ENCODE peak calls at places on chromosome 1, in nine cellular contexts. T, B, L, U, W, S, I, K and C are unnamed samples.

GRCh38 chr1:78490861-78491310 is at the start of gene PTGFR:
- DNase-seq in T (peak; percentile 22), B (no peak), L (no peak), U (peak; percentile 25), W (no peak), S (no peak), I (no peak), K (peak; percentile 38), C (no peak)

GRCh38 chr1:235643837-235644692 is 5.5 kb downstream of the GNG4 start:
- DNase-seq in T (no peak), B (no peak), L (no peak), U (no peak), W (no peak), S (no peak), I (no peak), K (no peak), C (no peak)

GRCh38 chr1:51926171-51926812 is 47.8 kb upstream of the NRDC start:
- DNase-seq in T (no peak), B (no peak), L (no peak), U (no peak), W (no peak), S (no peak), I (no peak), K (no peak), C (no peak)

GRCh38 chr1:112341986-112342385 is 54.0 kb upstream of the CTTNBP2NL start:
- DNase-seq in T (no peak), B (no peak), L (no peak), U (no peak), W (no peak), S (no peak), I (no peak), K (no peak), C (no peak)

GRCh38 chr1:159889821-159890252 is 10.1 kb downstream of the CFAP45 start:
- DNase-seq in T (peak; percentile 81), B (no peak), L (no peak), U (peak; percentile 40), W (no peak), S (peak; percentile 32), I (no peak), K (peak; percentile 36), C (no peak)

GRCh38 chr1:37051386-37051785 is 17.1 kb upstream of the GRIK3 start:
- DNase-seq in T (no peak), B (no peak), L (no peak), U (no peak), W (no peak), S (no peak), I (no peak), K (no peak), C (no peak)

GRCh38 chr1:237677979-237678378 is 212.7 kb downstream of the ZP4 start:
- DNase-seq in T (peak; percentile 18), B (no peak), L (no peak), U (no peak), W (no peak), S (no peak), I (no peak), K (no peak), C (no peak)

GRCh38 chr1:143497374-143497747 is 474.4 kb downstream of the FAM72C start:
- DNase-seq in T (no peak), B (peak; percentile 17), L (no peak), U (no peak), W (no peak), S (no peak), I (no peak), K (no peak), C (no peak)

GRCh38 chr1:167871331-167871730 is 42.6 kb downstream of the ADCY10 start:
- DNase-seq in T (no peak), B (no peak), L (no peak), U (no peak), W (peak; percentile 16), S (no peak), I (no peak), K (no peak), C (no peak)

GRCh38 chr1:43648448-43648847 is 1.5 kb upstream of the KDM4A start:
- DNase-seq in T (no peak), B (no peak), L (no peak), U (no peak), W (no peak), S (no peak), I (no peak), K (no peak), C (no peak)

GRCh38 chr1:204417231-204417997 is 5.8 kb upstream of the PPP1R15B start:
- DNase-seq in T (peak; percentile 87), B (no peak), L (no peak), U (peak; percentile 64), W (no peak), S (peak; percentile 83), I (peak; percentile 47), K (peak; percentile 77), C (no peak)

GRCh38 chr1:165235777-165236285 is 120.7 kb downstream of the LMX1A start:
- DNase-seq in T (no peak), B (no peak), L (peak; percentile 49), U (no peak), W (peak; percentile 86), S (no peak), I (no peak), K (no peak), C (no peak)

GRCh38 chr1:150813028-150813707 is 5.1 kb upstream of the CTSK start:
- DNase-seq in T (no peak), B (no peak), L (peak; percentile 71), U (peak; percentile 60), W (no peak), S (peak; percentile 60), I (no peak), K (peak; percentile 75), C (no peak)

GRCh38 chr1:234967121-234967520 is 161.5 kb downstream of the TOMM20 start:
- DNase-seq in T (no peak), B (no peak), L (no peak), U (no peak), W (no peak), S (no peak), I (no peak), K (no peak), C (no peak)

GRCh38 chr1:31750858-31751638 is 13.1 kb downstream of the ADGRB2 start:
- DNase-seq in T (no peak), B (no peak), L (no peak), U (no peak), W (no peak), S (no peak), I (no peak), K (no peak), C (peak; percentile 57)

GRCh38 chr1:19203440-19203839 is 6.6 kb downstream of the UBR4 start:
- DNase-seq in T (no peak), B (no peak), L (no peak), U (peak; percentile 30), W (no peak), S (peak; percentile 69), I (no peak), K (no peak), C (no peak)

GRCh38 chr1:4130096-4130495 is 230.0 kb upstream of the C1orf174 start:
- DNase-seq in T (no peak), B (no peak), L (no peak), U (no peak), W (no peak), S (no peak), I (no peak), K (no peak), C (no peak)

GRCh38 chr1:70675737-70676156 is 264.7 kb downstream of the CTH start:
- DNase-seq in T (no peak), B (no peak), L (peak; percentile 20), U (no peak), W (no peak), S (no peak), I (no peak), K (no peak), C (no peak)

GRCh38 chr1:7975212-7975865 is 13.8 kb downstream of the PARK7 start:
- DNase-seq in T (no peak), B (peak; percentile 26), L (peak; percentile 72), U (peak; percentile 65), W (peak; percentile 57), S (peak; percentile 73), I (no peak), K (peak; percentile 51), C (no peak)

GRCh38 chr1:26220199-26220912 is 13.6 kb upstream of the CEP85 start:
- DNase-seq in T (no peak), B (no peak), L (no peak), U (no peak), W (peak; percentile 46), S (no peak), I (no peak), K (no peak), C (no peak)

GRCh38 chr1:115714572-115715141 is 53.9 kb downstream of the CASQ2 start:
- DNase-seq in T (no peak), B (no peak), L (no peak), U (no peak), W (no peak), S (peak; percentile 65), I (no peak), K (no peak), C (no peak)

GRCh38 chr1:248834343-248834940 is 3.6 kb upstream of the ZNF672 start:
- DNase-seq in T (no peak), B (no peak), L (no peak), U (no peak), W (no peak), S (no peak), I (no peak), K (peak; percentile 8), C (no peak)

GRCh38 chr1:62093261-62093660 is 101.4 kb upstream of the L1TD1 start:
- DNase-seq in T (no peak), B (no peak), L (no peak), U (no peak), W (no peak), S (no peak), I (no peak), K (no peak), C (no peak)

GRCh38 chr1:39491146-39491921 is at the start of gene BMP8A:
- DNase-seq in T (no peak), B (peak; percentile 81), L (peak; percentile 55), U (peak; percentile 60), W (peak; percentile 82), S (peak; percentile 54), I (no peak), K (peak; percentile 65), C (peak; percentile 82)

GRCh38 chr1:6889875-6890480 is 104.7 kb downstream of the CAMTA1 start:
- DNase-seq in T (no peak), B (peak; percentile 28), L (peak; percentile 25), U (peak; percentile 51), W (peak; percentile 2), S (peak; percentile 60), I (no peak), K (no peak), C (peak; percentile 56)

GRCh38 chr1:1335283-1335682 is 4.2 kb downstream of the TAS1R3 start:
- DNase-seq in T (no peak), B (no peak), L (no peak), U (no peak), W (no peak), S (no peak), I (no peak), K (no peak), C (no peak)

GRCh38 chr1:24896596-24897262 is 33.3 kb downstream of the RUNX3 start:
- DNase-seq in T (no peak), B (no peak), L (no peak), U (no peak), W (no peak), S (no peak), I (no peak), K (peak; percentile 13), C (no peak)

GRCh38 chr1:229344139-229344538 is 1.3 kb upstream of the CCSAP start:
- DNase-seq in T (no peak), B (no peak), L (no peak), U (no peak), W (no peak), S (no peak), I (no peak), K (no peak), C (no peak)

GRCh38 chr1:200542162-200542561 is 78.4 kb downstream of the KIF14 start:
- DNase-seq in T (no peak), B (no peak), L (no peak), U (no peak), W (no peak), S (no peak), I (no peak), K (no peak), C (no peak)

GRCh38 chr1:59061876-59062275 is 235.0 kb upstream of the FGGY start:
- DNase-seq in T (peak; percentile 49), B (no peak), L (no peak), U (peak; percentile 79), W (no peak), S (peak; percentile 70), I (no peak), K (peak; percentile 44), C (no peak)

GRCh38 chr1:96416111-96416595 is 305.4 kb upstream of the PTBP2 start:
- DNase-seq in T (peak; percentile 94), B (no peak), L (no peak), U (peak; percentile 48), W (no peak), S (no peak), I (no peak), K (no peak), C (no peak)